ENCODE peak calls at places on chromosomes 4 and X, in nine cellular contexts. One of them, this sample, is unnamed.

GRCh38 chr4:87069037-87069742 is 134.4 kb downstream of the AFF1 start:
- DNase-seq in GDM1: no peak
- DNase-seq in neural progenitor cell: no peak
- DNase-seq in activated T-cell treated with anti-CD3 and anti-CD28 coated beads for 4 hours: no peak
- DNase-seq in heart right ventricle: no peak
- DNase-seq in ELF-1: no peak
- DNase-seq in retina: no peak
- DNase-seq in amygdala: no peak
- DNase-seq in dermis blood vessel endothelial cell: no peak
- DNase-seq in this sample: no peak

GRCh38 chr4:48429709-48430474 is 53.3 kb upstream of the SLC10A4 start:
- DNase-seq in GDM1: no peak
- DNase-seq in neural progenitor cell: peak; percentile 73
- DNase-seq in activated T-cell treated with anti-CD3 and anti-CD28 coated beads for 4 hours: no peak
- DNase-seq in heart right ventricle: no peak
- DNase-seq in ELF-1: no peak
- DNase-seq in retina: no peak
- DNase-seq in amygdala: no peak
- DNase-seq in dermis blood vessel endothelial cell: no peak
- DNase-seq in this sample: no peak

GRCh38 chr4:137474711-137475301 is 57.5 kb downstream of the PCDH18 start:
- DNase-seq in GDM1: no peak
- DNase-seq in neural progenitor cell: no peak
- DNase-seq in activated T-cell treated with anti-CD3 and anti-CD28 coated beads for 4 hours: no peak
- DNase-seq in heart right ventricle: no peak
- DNase-seq in ELF-1: peak; percentile 59
- DNase-seq in retina: no peak
- DNase-seq in amygdala: no peak
- DNase-seq in dermis blood vessel endothelial cell: no peak
- DNase-seq in this sample: no peak

GRCh38 chr4:168914095-168914494 is 96.0 kb downstream of the CBR4 start:
- DNase-seq in GDM1: no peak
- DNase-seq in neural progenitor cell: no peak
- DNase-seq in activated T-cell treated with anti-CD3 and anti-CD28 coated beads for 4 hours: no peak
- DNase-seq in heart right ventricle: no peak
- DNase-seq in ELF-1: no peak
- DNase-seq in retina: no peak
- DNase-seq in amygdala: no peak
- DNase-seq in dermis blood vessel endothelial cell: no peak
- DNase-seq in this sample: no peak

GRCh38 chr4:154622598-154622997 is 10.1 kb upstream of the FGG start:
- DNase-seq in GDM1: peak; percentile 27
- DNase-seq in neural progenitor cell: peak; percentile 75
- DNase-seq in activated T-cell treated with anti-CD3 and anti-CD28 coated beads for 4 hours: no peak
- DNase-seq in heart right ventricle: no peak
- DNase-seq in ELF-1: no peak
- DNase-seq in retina: no peak
- DNase-seq in amygdala: no peak
- DNase-seq in dermis blood vessel endothelial cell: peak; percentile 57
- DNase-seq in this sample: no peak

GRCh38 chr4:120481711-120482110 is 415.1 kb upstream of the MAD2L1 start:
- DNase-seq in GDM1: no peak
- DNase-seq in neural progenitor cell: no peak
- DNase-seq in activated T-cell treated with anti-CD3 and anti-CD28 coated beads for 4 hours: no peak
- DNase-seq in heart right ventricle: no peak
- DNase-seq in ELF-1: no peak
- DNase-seq in retina: no peak
- DNase-seq in amygdala: no peak
- DNase-seq in dermis blood vessel endothelial cell: no peak
- DNase-seq in this sample: no peak

GRCh38 chrX:71652405-71652804 is 14.9 kb upstream of the LOC101059915 start:
- DNase-seq in GDM1: peak; percentile 25
- DNase-seq in neural progenitor cell: peak; percentile 61
- DNase-seq in activated T-cell treated with anti-CD3 and anti-CD28 coated beads for 4 hours: peak; percentile 50
- DNase-seq in heart right ventricle: no peak
- DNase-seq in ELF-1: peak; percentile 73
- DNase-seq in retina: peak; percentile 47
- DNase-seq in amygdala: no peak
- DNase-seq in dermis blood vessel endothelial cell: peak; percentile 71
- DNase-seq in this sample: no peak

GRCh38 chr4:126708716-126709115 is 924.0 kb upstream of the INTU start:
- DNase-seq in GDM1: no peak
- DNase-seq in neural progenitor cell: no peak
- DNase-seq in activated T-cell treated with anti-CD3 and anti-CD28 coated beads for 4 hours: no peak
- DNase-seq in heart right ventricle: no peak
- DNase-seq in ELF-1: no peak
- DNase-seq in retina: no peak
- DNase-seq in amygdala: no peak
- DNase-seq in dermis blood vessel endothelial cell: no peak
- DNase-seq in this sample: no peak

GRCh38 chr4:7402526-7402925 is 32.2 kb downstream of the PSAPL1 start:
- DNase-seq in GDM1: no peak
- DNase-seq in neural progenitor cell: no peak
- DNase-seq in activated T-cell treated with anti-CD3 and anti-CD28 coated beads for 4 hours: no peak
- DNase-seq in heart right ventricle: no peak
- DNase-seq in ELF-1: no peak
- DNase-seq in retina: no peak
- DNase-seq in amygdala: no peak
- DNase-seq in dermis blood vessel endothelial cell: no peak
- DNase-seq in this sample: no peak

GRCh38 chrX:15680401-15680800 is 15.8 kb upstream of the CLTRN start:
- DNase-seq in GDM1: no peak
- DNase-seq in neural progenitor cell: no peak
- DNase-seq in activated T-cell treated with anti-CD3 and anti-CD28 coated beads for 4 hours: no peak
- DNase-seq in heart right ventricle: no peak
- DNase-seq in ELF-1: no peak
- DNase-seq in retina: no peak
- DNase-seq in amygdala: no peak
- DNase-seq in dermis blood vessel endothelial cell: no peak
- DNase-seq in this sample: no peak

GRCh38 chr4:108683479-108683878 is 33.1 kb downstream of the OSTC start:
- DNase-seq in GDM1: no peak
- DNase-seq in neural progenitor cell: peak; percentile 40
- DNase-seq in activated T-cell treated with anti-CD3 and anti-CD28 coated beads for 4 hours: no peak
- DNase-seq in heart right ventricle: no peak
- DNase-seq in ELF-1: no peak
- DNase-seq in retina: peak; percentile 9
- DNase-seq in amygdala: no peak
- DNase-seq in dermis blood vessel endothelial cell: peak; percentile 63
- DNase-seq in this sample: no peak

GRCh38 chr4:89599026-89599425 is 237.9 kb downstream of the SNCA start:
- DNase-seq in GDM1: no peak
- DNase-seq in neural progenitor cell: no peak
- DNase-seq in activated T-cell treated with anti-CD3 and anti-CD28 coated beads for 4 hours: no peak
- DNase-seq in heart right ventricle: no peak
- DNase-seq in ELF-1: no peak
- DNase-seq in retina: no peak
- DNase-seq in amygdala: no peak
- DNase-seq in dermis blood vessel endothelial cell: no peak
- DNase-seq in this sample: no peak

GRCh38 chr4:16114546-16114945 is 30.7 kb upstream of the PROM1 start:
- DNase-seq in GDM1: no peak
- DNase-seq in neural progenitor cell: no peak
- DNase-seq in activated T-cell treated with anti-CD3 and anti-CD28 coated beads for 4 hours: no peak
- DNase-seq in heart right ventricle: no peak
- DNase-seq in ELF-1: no peak
- DNase-seq in retina: no peak
- DNase-seq in amygdala: no peak
- DNase-seq in dermis blood vessel endothelial cell: no peak
- DNase-seq in this sample: no peak

GRCh38 chr4:108171541-108172230 is 3.0 kb upstream of the LEF1 start:
- DNase-seq in GDM1: no peak
- DNase-seq in neural progenitor cell: peak; percentile 65
- DNase-seq in activated T-cell treated with anti-CD3 and anti-CD28 coated beads for 4 hours: no peak
- DNase-seq in heart right ventricle: no peak
- DNase-seq in ELF-1: peak; percentile 63
- DNase-seq in retina: peak; percentile 77
- DNase-seq in amygdala: no peak
- DNase-seq in dermis blood vessel endothelial cell: no peak
- DNase-seq in this sample: no peak

GRCh38 chr4:87150498-87151261 is 69.7 kb downstream of the KLHL8 start:
- DNase-seq in GDM1: peak; percentile 38
- DNase-seq in neural progenitor cell: peak; percentile 80
- DNase-seq in activated T-cell treated with anti-CD3 and anti-CD28 coated beads for 4 hours: peak; percentile 54
- DNase-seq in heart right ventricle: no peak
- DNase-seq in ELF-1: peak; percentile 20
- DNase-seq in retina: peak; percentile 57
- DNase-seq in amygdala: no peak
- DNase-seq in dermis blood vessel endothelial cell: peak; percentile 83
- DNase-seq in this sample: peak; percentile 2

GRCh38 chrX:130654409-130654970 is 248.5 kb downstream of the ENOX2 start:
- DNase-seq in GDM1: no peak
- DNase-seq in neural progenitor cell: no peak
- DNase-seq in activated T-cell treated with anti-CD3 and anti-CD28 coated beads for 4 hours: no peak
- DNase-seq in heart right ventricle: no peak
- DNase-seq in ELF-1: no peak
- DNase-seq in retina: no peak
- DNase-seq in amygdala: no peak
- DNase-seq in dermis blood vessel endothelial cell: no peak
- DNase-seq in this sample: no peak

GRCh38 chr4:88857588-88857987 is 160.0 kb upstream of the NAP1L5 start:
- DNase-seq in GDM1: no peak
- DNase-seq in neural progenitor cell: no peak
- DNase-seq in activated T-cell treated with anti-CD3 and anti-CD28 coated beads for 4 hours: no peak
- DNase-seq in heart right ventricle: no peak
- DNase-seq in ELF-1: no peak
- DNase-seq in retina: no peak
- DNase-seq in amygdala: no peak
- DNase-seq in dermis blood vessel endothelial cell: no peak
- DNase-seq in this sample: no peak

GRCh38 chr4:47032405-47033106 is 1.2 kb downstream of the GABRB1 start:
- DNase-seq in GDM1: no peak
- DNase-seq in neural progenitor cell: peak; percentile 88
- DNase-seq in activated T-cell treated with anti-CD3 and anti-CD28 coated beads for 4 hours: no peak
- DNase-seq in heart right ventricle: peak; percentile 60
- DNase-seq in ELF-1: peak; percentile 80
- DNase-seq in retina: peak; percentile 94
- DNase-seq in amygdala: peak; percentile 48
- DNase-seq in dermis blood vessel endothelial cell: peak; percentile 62
- DNase-seq in this sample: peak; percentile 7

GRCh38 chrX:78111140-78111931 is 7.3 kb downstream of the PGK1 start:
- DNase-seq in GDM1: no peak
- DNase-seq in neural progenitor cell: no peak
- DNase-seq in activated T-cell treated with anti-CD3 and anti-CD28 coated beads for 4 hours: no peak
- DNase-seq in heart right ventricle: no peak
- DNase-seq in ELF-1: no peak
- DNase-seq in retina: no peak
- DNase-seq in amygdala: no peak
- DNase-seq in dermis blood vessel endothelial cell: no peak
- DNase-seq in this sample: no peak

GRCh38 chr4:128388352-128388630 is 100.7 kb upstream of the PGRMC2 start:
- DNase-seq in GDM1: no peak
- DNase-seq in neural progenitor cell: no peak
- DNase-seq in activated T-cell treated with anti-CD3 and anti-CD28 coated beads for 4 hours: no peak
- DNase-seq in heart right ventricle: no peak
- DNase-seq in ELF-1: no peak
- DNase-seq in retina: no peak
- DNase-seq in amygdala: no peak
- DNase-seq in dermis blood vessel endothelial cell: no peak
- DNase-seq in this sample: no peak

GRCh38 chr4:108166441-108167315 is 2.1 kb downstream of the LEF1 start:
- DNase-seq in GDM1: no peak
- DNase-seq in neural progenitor cell: peak; percentile 85
- DNase-seq in activated T-cell treated with anti-CD3 and anti-CD28 coated beads for 4 hours: no peak
- DNase-seq in heart right ventricle: no peak
- DNase-seq in ELF-1: peak; percentile 90
- DNase-seq in retina: peak; percentile 77
- DNase-seq in amygdala: no peak
- DNase-seq in dermis blood vessel endothelial cell: no peak
- DNase-seq in this sample: peak; percentile 30

GRCh38 chrX:93977641-93978040 is 303.6 kb downstream of the FAM133A start:
- DNase-seq in GDM1: no peak
- DNase-seq in neural progenitor cell: no peak
- DNase-seq in activated T-cell treated with anti-CD3 and anti-CD28 coated beads for 4 hours: no peak
- DNase-seq in heart right ventricle: no peak
- DNase-seq in ELF-1: no peak
- DNase-seq in retina: no peak
- DNase-seq in amygdala: no peak
- DNase-seq in dermis blood vessel endothelial cell: no peak
- DNase-seq in this sample: no peak

This sample was measured in NCI-H1417 treated with DMSO at 0.1 percent for 48 hours.